ENCODE peak calls at places on chromosomes 7 and 10, in four cellular contexts. One of them, this sample, is unnamed. For H3K4me1, the result is how much of the 10 kb centered on the place peaks cover.

GRCh38 chr7:22137026-22137425 is 191.3 kb upstream of the CDCA7L start:
- DNase-seq in neural progenitor cell: no peak
- DNase-seq in thyroid gland: no peak
- DNase-seq in prostate gland: no peak
- DNase-seq in this sample: no peak

GRCh38 chr7:121449304-121449703 is 53.2 kb upstream of the FAM3C start:
- DNase-seq in neural progenitor cell: no peak
- DNase-seq in thyroid gland: no peak
- DNase-seq in prostate gland: no peak
- DNase-seq in this sample: no peak

GRCh38 chr7:73834626-73835191 is 3.9 kb downstream of the CLDN4 start:
- DNase-seq in neural progenitor cell: no peak
- DNase-seq in thyroid gland: no peak
- DNase-seq in prostate gland: no peak
- DNase-seq in this sample: no peak

GRCh38 chr7:70693690-70694356 is 438.1 kb upstream of the GALNT17 start:
- DNase-seq in neural progenitor cell: peak
- DNase-seq in thyroid gland: peak
- DNase-seq in prostate gland: peak
- DNase-seq in this sample: peak

GRCh38 chr10:67923551-67923950 is 39.1 kb downstream of the SIRT1 start:
- DNase-seq in neural progenitor cell: no peak
- DNase-seq in thyroid gland: no peak
- DNase-seq in prostate gland: no peak
- DNase-seq in this sample: no peak

GRCh38 chr7:15602236-15602635 is 40.4 kb upstream of the AGMO start:
- DNase-seq in neural progenitor cell: no peak
- DNase-seq in thyroid gland: no peak
- DNase-seq in prostate gland: no peak
- DNase-seq in this sample: no peak

GRCh38 chr7:114175140-114175539 is 239.5 kb upstream of the FOXP2 start:
- DNase-seq in neural progenitor cell: no peak
- DNase-seq in thyroid gland: no peak
- DNase-seq in prostate gland: no peak
- DNase-seq in this sample: no peak

GRCh38 chr7:113483657-113484056 is 365.3 kb upstream of the SMIM30 start:
- DNase-seq in neural progenitor cell: no peak
- DNase-seq in thyroid gland: no peak
- DNase-seq in prostate gland: no peak
- DNase-seq in this sample: no peak

GRCh38 chr10:36779238-36779846 is 346.1 kb upstream of the ANKRD30A start:
- DNase-seq in neural progenitor cell: peak
- DNase-seq in thyroid gland: peak
- DNase-seq in prostate gland: no peak
- DNase-seq in this sample: no peak

GRCh38 chr7:43108255-43109011 is 4.0 kb upstream of the HECW1 start:
- DNase-seq in neural progenitor cell: peak
- DNase-seq in thyroid gland: peak
- DNase-seq in prostate gland: peak
- DNase-seq in this sample: peak

GRCh38 chr7:30764030-30764991 is 6.9 kb upstream of the MINDY4 start:
- DNase-seq in neural progenitor cell: no peak
- DNase-seq in thyroid gland: peak
- DNase-seq in prostate gland: peak
- DNase-seq in this sample: no peak

GRCh38 chr10:96107623-96108038 is 22.5 kb upstream of the ZNF518A start:
- DNase-seq in neural progenitor cell: no peak
- DNase-seq in thyroid gland: no peak
- DNase-seq in prostate gland: no peak
- DNase-seq in this sample: no peak

GRCh38 chr10:54607983-54608382 is 193.0 kb downstream of the PCDH15 start:
- DNase-seq in neural progenitor cell: no peak
- DNase-seq in thyroid gland: no peak
- DNase-seq in prostate gland: no peak
- DNase-seq in this sample: no peak

GRCh38 chr7:42283553-42283952 is 46.5 kb upstream of the GLI3 start:
- DNase-seq in neural progenitor cell: no peak
- DNase-seq in thyroid gland: no peak
- DNase-seq in prostate gland: peak
- DNase-seq in this sample: no peak

GRCh38 chr10:30784896-30785605 is 155.5 kb upstream of the LYZL2 start:
- DNase-seq in neural progenitor cell: peak
- DNase-seq in thyroid gland: peak
- DNase-seq in prostate gland: peak
- DNase-seq in this sample: peak

GRCh38 chr7:100627238-100627549 is 14.2 kb downstream of the TFR2 start:
- DNase-seq in neural progenitor cell: no peak
- DNase-seq in thyroid gland: no peak
- DNase-seq in prostate gland: no peak
- DNase-seq in this sample: no peak

GRCh38 chr7:110646814-110647213 is 444.1 kb upstream of the LRRN3 start:
- DNase-seq in neural progenitor cell: no peak
- DNase-seq in thyroid gland: no peak
- DNase-seq in prostate gland: no peak
- DNase-seq in this sample: no peak

GRCh38 chr10:131641231-131641630 is 259.6 kb upstream of the PPP2R2D start:
- DNase-seq in neural progenitor cell: no peak
- DNase-seq in thyroid gland: no peak
- DNase-seq in prostate gland: no peak
- DNase-seq in this sample: no peak

GRCh38 chr7:112150823-112151641 is 55.2 kb downstream of the DOCK4 start:
- DNase-seq in neural progenitor cell: no peak
- DNase-seq in thyroid gland: no peak
- DNase-seq in prostate gland: no peak
- DNase-seq in this sample: no peak

GRCh38 chr10:103512591-103513382 is 19.3 kb downstream of the NEURL1 start:
- DNase-seq in neural progenitor cell: no peak
- DNase-seq in thyroid gland: no peak
- DNase-seq in prostate gland: peak
- DNase-seq in this sample: no peak

GRCh38 chr7:42691030-42691639 is 220.7 kb downstream of the C7orf25 start:
- DNase-seq in neural progenitor cell: peak
- DNase-seq in thyroid gland: peak
- DNase-seq in prostate gland: peak
- DNase-seq in this sample: no peak

GRCh38 chr10:71077796-71078453 is 134.4 kb upstream of the UNC5B start:
- DNase-seq in neural progenitor cell: no peak
- DNase-seq in thyroid gland: no peak
- DNase-seq in prostate gland: no peak
- DNase-seq in this sample: no peak

GRCh38 chr7:123292227-123292626 is 92.5 kb upstream of the SLC13A1 start:
- DNase-seq in neural progenitor cell: no peak
- DNase-seq in thyroid gland: no peak
- DNase-seq in prostate gland: no peak
- DNase-seq in this sample: no peak

GRCh38 chr7:100546129-100546867 is 7.3 kb downstream of the AGFG2 start:
- DNase-seq in neural progenitor cell: no peak
- DNase-seq in thyroid gland: no peak
- DNase-seq in prostate gland: no peak
- DNase-seq in this sample: no peak

GRCh38 chr7:41205600-41205999 is 497.3 kb downstream of the INHBA start:
- DNase-seq in neural progenitor cell: no peak
- DNase-seq in thyroid gland: no peak
- DNase-seq in prostate gland: no peak
- DNase-seq in this sample: no peak

GRCh38 chr10:16923726-16924125 is 106.5 kb upstream of the RSU1 start:
- DNase-seq in neural progenitor cell: no peak
- DNase-seq in thyroid gland: no peak
- DNase-seq in prostate gland: no peak
- DNase-seq in this sample: no peak

GRCh38 chr10:27252267-27253000 is 11.8 kb upstream of the ACBD5 start:
- DNase-seq in neural progenitor cell: peak
- DNase-seq in thyroid gland: peak
- DNase-seq in prostate gland: no peak
- DNase-seq in this sample: peak

GRCh38 chr7:70711441-70711840 is 420.5 kb upstream of the GALNT17 start:
- DNase-seq in neural progenitor cell: no peak
- DNase-seq in thyroid gland: no peak
- DNase-seq in prostate gland: no peak
- DNase-seq in this sample: no peak

GRCh38 chr7:32115831-32116230 is 45.6 kb upstream of the PDE1C start:
- DNase-seq in neural progenitor cell: no peak
- DNase-seq in thyroid gland: no peak
- DNase-seq in prostate gland: no peak
- DNase-seq in this sample: no peak

GRCh38 chr7:146175716-146176115 is 59.1 kb downstream of the CNTNAP2 start:
- DNase-seq in neural progenitor cell: no peak
- DNase-seq in thyroid gland: no peak
- DNase-seq in prostate gland: no peak
- DNase-seq in this sample: no peak

DNA sequence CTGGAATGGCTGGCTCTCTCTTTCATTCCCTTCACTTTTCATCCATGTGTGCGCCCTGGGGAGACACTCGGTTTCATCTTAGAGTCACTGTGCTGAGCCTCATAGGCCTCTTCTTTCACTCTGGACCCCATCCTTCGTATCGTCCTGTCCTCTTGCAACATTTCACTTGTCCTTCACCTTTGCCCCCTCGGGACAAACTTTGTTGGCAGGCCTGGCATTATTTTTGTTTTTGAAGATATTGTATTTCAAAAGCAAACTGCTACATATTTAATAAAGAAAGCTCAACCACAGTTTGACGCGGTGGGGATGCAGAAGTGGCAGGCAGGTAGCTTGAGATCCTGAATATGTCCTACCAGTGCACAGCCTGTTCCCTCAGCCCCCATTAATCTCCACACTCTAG is 36.6 kb downstream of the HIPK2 start:
- DNase-seq in neural progenitor cell: no peak
- DNase-seq in thyroid gland: no peak
- DNase-seq in prostate gland: no peak
- DNase-seq in this sample: no peak
- H3K4me1 ChIP-seq in neural progenitor cell: under half
- H3K4me1 ChIP-seq in thyroid gland: under half
- H3K4me1 ChIP-seq in prostate gland: under half
- H3K4me1 ChIP-seq in this sample: under half

DNA sequence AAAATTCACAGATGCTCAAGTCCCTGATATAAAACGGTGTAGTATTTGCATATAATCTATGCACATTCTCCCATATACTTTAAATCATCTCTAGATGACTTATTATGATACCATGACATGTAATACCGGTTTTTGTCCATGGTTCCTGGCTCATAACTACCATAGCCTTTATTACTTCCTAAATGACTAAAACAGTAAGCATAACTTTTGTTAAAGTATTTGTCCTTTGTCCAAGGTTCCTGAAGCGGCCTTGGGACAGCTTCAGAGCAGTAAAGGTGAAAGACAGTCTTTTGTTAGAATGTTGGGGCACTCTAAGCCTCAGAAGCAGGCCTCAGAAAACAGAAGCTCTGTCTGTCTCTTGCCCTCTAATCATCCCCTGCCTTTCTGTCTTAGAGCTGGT is 4.0 kb downstream of the CRCP start:
- DNase-seq in neural progenitor cell: no peak
- DNase-seq in thyroid gland: no peak
- DNase-seq in prostate gland: no peak
- DNase-seq in this sample: no peak
- H3K4me1 ChIP-seq in neural progenitor cell: under half
- H3K4me1 ChIP-seq in thyroid gland: under half
- H3K4me1 ChIP-seq in prostate gland: under half
- H3K4me1 ChIP-seq in this sample: under half

DNA sequence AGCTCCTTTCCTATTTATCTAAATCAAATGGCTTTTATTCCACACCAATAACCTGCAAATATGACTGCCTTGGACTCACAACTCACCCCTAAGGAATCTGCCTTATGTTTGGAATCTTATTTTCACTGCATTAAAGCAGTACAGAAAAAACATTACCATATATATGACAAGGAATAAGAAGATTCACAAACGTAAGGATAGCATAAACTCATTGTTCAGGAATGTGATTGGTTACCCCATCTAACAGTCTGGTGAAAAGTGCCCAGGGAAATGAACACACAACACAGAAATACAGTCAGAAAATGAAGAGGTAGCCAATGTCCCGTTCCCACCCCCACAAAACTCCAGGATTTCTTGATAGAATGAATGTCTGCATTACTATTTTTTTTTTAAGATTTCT is 2.0 kb downstream of the PPP3CB start:
- DNase-seq in neural progenitor cell: no peak
- DNase-seq in thyroid gland: no peak
- DNase-seq in prostate gland: no peak
- DNase-seq in this sample: no peak
- H3K4me1 ChIP-seq in neural progenitor cell: under half
- H3K4me1 ChIP-seq in thyroid gland: under half
- H3K4me1 ChIP-seq in prostate gland: under half
- H3K4me1 ChIP-seq in this sample: under half

GRCh38 chr10:133154996-133155778 is 4.8 kb upstream of the KNDC1 start:
- DNase-seq in neural progenitor cell: no peak
- DNase-seq in thyroid gland: no peak
- DNase-seq in prostate gland: no peak
- DNase-seq in this sample: no peak

GRCh38 chr10:133154411-133154810 is 5.6 kb upstream of the KNDC1 start:
- DNase-seq in neural progenitor cell: no peak
- DNase-seq in thyroid gland: no peak
- DNase-seq in prostate gland: no peak
- DNase-seq in this sample: no peak

GRCh38 chr10:133150656-133151055 is 9.4 kb upstream of the KNDC1 start:
- DNase-seq in neural progenitor cell: no peak
- DNase-seq in thyroid gland: no peak
- DNase-seq in prostate gland: no peak
- DNase-seq in this sample: no peak

GRCh38 chr10:133151528-133151927 is 8.5 kb upstream of the KNDC1 start:
- DNase-seq in neural progenitor cell: peak
- DNase-seq in thyroid gland: no peak
- DNase-seq in prostate gland: no peak
- DNase-seq in this sample: no peak

GRCh38 chr10:133150226-133150625 is 9.8 kb upstream of the KNDC1 start:
- DNase-seq in neural progenitor cell: no peak
- DNase-seq in thyroid gland: no peak
- DNase-seq in prostate gland: no peak
- DNase-seq in this sample: no peak
- H3K4me1 ChIP-seq in neural progenitor cell: under half
- H3K4me1 ChIP-seq in thyroid gland: under half
- H3K4me1 ChIP-seq in prostate gland: under half
- H3K4me1 ChIP-seq in this sample: under half